ENCODE peak calls at places on chromosomes 12 and 14, in seven cellular contexts. O is AG04449, K is sigmoid colon, X is HFF-Myc, C is lower leg skin, V is choroid plexus epithelial cell, D is fibroblast of pulmonary artery. M is an unnamed sample.

GRCh38 chr12:57243521-57244305 is 7.3 kb downstream of the STAC3 start:
- DNase-seq in V (peak; percentile 73), D (peak; percentile 74), X (no peak), O (no peak), C (no peak), K (peak; percentile 85), M (peak; percentile 79)

GRCh38 chr12:111028830-111029229 is 108.5 kb upstream of the MYL2 start:
- DNase-seq in C (no peak), V (no peak), D (no peak), K (no peak), O (no peak), X (no peak), M (no peak)

GRCh38 chr12:105109465-105110212 is 2.1 kb downstream of the WASHC4 start:
- DNase-seq in C (no peak), O (no peak), K (no peak), V (peak; percentile 45), D (peak; percentile 39), X (no peak), M (peak; percentile 75)

GRCh38 chr12:131644481-131644880 is 66.4 kb upstream of the SFSWAP start:
- DNase-seq in V (no peak), X (no peak), K (no peak), C (no peak), D (no peak), O (no peak), M (no peak)

GRCh38 chr12:109773384-109774011 is 59.7 kb downstream of the TRPV4 start:
- DNase-seq in O (no peak), K (peak; percentile 56), X (no peak), V (no peak), C (no peak), D (no peak), M (no peak)

GRCh38 chr14:64478634-64479250 is 13.4 kb downstream of the AKAP5 start:
- DNase-seq in V (peak; percentile 55), X (no peak), K (no peak), D (peak; percentile 57), O (no peak), C (no peak), M (peak; percentile 36)

GRCh38 chr12:45989857-45990467 is 412 bp downstream of the SCAF11 start:
- DNase-seq in V (peak; percentile 59), O (no peak), X (no peak), K (peak; percentile 86), C (peak; percentile 61), D (no peak), M (peak; percentile 72)

GRCh38 chr12:47207829-47208248 is 128.1 kb upstream of the AMIGO2 start:
- DNase-seq in K (no peak), V (no peak), O (no peak), X (no peak), C (no peak), D (no peak), M (peak; percentile 62)

GRCh38 chr14:94649543-94650443 is 37.6 kb downstream of the SERPINA3 start:
- DNase-seq in O (no peak), D (no peak), V (no peak), K (no peak), X (no peak), C (no peak), M (no peak)

GRCh38 chr12:62625238-62625637 is 158.6 kb downstream of the MON2 start:
- DNase-seq in X (no peak), C (no peak), D (peak; percentile 72), K (no peak), O (no peak), V (peak; percentile 76), M (no peak)

GRCh38 chr14:100449225-100449987 is 126.3 kb downstream of the SLC25A47 start:
- DNase-seq in V (no peak), X (no peak), K (no peak), O (no peak), D (no peak), C (no peak), M (no peak)

GRCh38 chr14:69879175-69880047 is at the start of gene SMOC1:
- DNase-seq in O (no peak), X (no peak), K (no peak), C (no peak), D (peak; percentile 14), V (peak; percentile 94), M (peak; percentile 57)

GRCh38 chr12:119742700-119743099 is 74.8 kb downstream of the PRKAB1 start:
- DNase-seq in X (no peak), V (no peak), C (no peak), D (no peak), K (no peak), O (no peak), M (no peak)

GRCh38 chr12:104756901-104757300 is 201.2 kb downstream of the SLC41A2 start:
- DNase-seq in V (no peak), O (no peak), C (no peak), D (no peak), K (no peak), X (no peak), M (no peak)

GRCh38 chr12:105047303-105047702 is 37.0 kb downstream of the ALDH1L2 start:
- DNase-seq in X (no peak), V (no peak), O (no peak), C (no peak), D (no peak), K (no peak), M (no peak)

GRCh38 chr14:61019537-61019936 is 38.5 kb downstream of the SLC38A6 start:
- DNase-seq in V (no peak), K (no peak), D (no peak), O (no peak), X (no peak), C (no peak), M (no peak)

GRCh38 chr12:90921536-90921935 is 33.4 kb downstream of the CCER1 start:
- DNase-seq in D (no peak), V (no peak), O (no peak), X (no peak), C (no peak), K (no peak), M (no peak)

GRCh38 chr12:48998497-48999353 is 450 bp downstream of the DDN start:
- DNase-seq in K (no peak), V (no peak), X (no peak), O (no peak), D (no peak), C (no peak), M (peak; percentile 71)

GRCh38 chr12:7092229-7092985 is at the start of gene C1R:
- DNase-seq in O (peak; percentile 60), V (peak; percentile 88), X (peak; percentile 55), K (peak; percentile 95), D (peak; percentile 95), C (peak; percentile 76), M (peak; percentile 70)

GRCh38 chr14:32457213-32457920 is 128.3 kb downstream of the AKAP6 start:
- DNase-seq in C (no peak), V (peak; percentile 89), K (peak; percentile 91), X (no peak), O (peak; percentile 85), D (peak; percentile 79), M (no peak)
- H3K4me3 ChIP-seq in C (no peak overlapping the region), V (no peak overlapping the region), K (no peak overlapping the region), X (no peak overlapping the region), O (no peak overlapping the region), D (no peak overlapping the region), M (no peak overlapping the region)

GRCh38 chr12:63844391-63845341 is at the start of gene SRGAP1:
- DNase-seq in C (peak; percentile 48), X (no peak), K (peak; percentile 86), O (no peak), D (peak; percentile 91), V (peak; percentile 86), M (peak; percentile 32)

GRCh38 chr12:63843613-63844390 is 698 bp upstream of the SRGAP1 start:
- DNase-seq in D (peak; percentile 97), V (peak; percentile 98), C (peak; percentile 82), K (peak; percentile 97), X (peak; percentile 75), O (peak; percentile 54), M (peak; percentile 94)

GRCh38 chr12:63848450-63848849 is 4.0 kb downstream of the SRGAP1 start:
- DNase-seq in V (no peak), D (no peak), C (no peak), X (no peak), K (no peak), O (no peak), M (peak; percentile 38)

GRCh38 chr12:63845726-63846125 is 1.2 kb downstream of the SRGAP1 start:
- DNase-seq in K (no peak), V (peak; percentile 64), O (no peak), X (no peak), C (no peak), D (peak; percentile 44), M (no peak)

GRCh38 chr12:63846249-63846967 is 1.9 kb downstream of the SRGAP1 start:
- DNase-seq in D (no peak), O (no peak), X (no peak), V (no peak), C (no peak), K (no peak), M (no peak)
- TF ChIP-seq CTCF in D (no peak), O (no peak), X (no peak), V (peak; percentile 1), C (no peak), K (no peak), M (no peak)

DNA sequence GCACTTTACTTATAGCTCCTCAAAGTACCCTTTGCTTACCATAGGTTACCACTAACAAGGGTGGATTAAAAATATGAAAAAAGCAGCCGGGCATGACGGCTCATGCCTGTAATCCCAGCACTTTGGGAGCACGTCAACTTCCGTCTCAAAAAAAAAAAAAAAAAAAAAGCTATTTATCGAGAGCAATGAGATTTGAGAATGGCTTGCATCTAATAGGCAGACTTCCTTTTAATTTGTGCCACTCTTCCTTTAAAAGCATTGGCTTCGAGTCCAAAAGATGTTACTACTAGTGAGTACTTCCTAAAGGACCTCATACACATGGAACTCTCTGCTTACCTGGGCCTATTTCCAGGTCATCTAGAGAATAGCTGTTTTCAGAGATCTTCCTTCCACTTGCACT is 38.5 kb upstream of the CERS5 start:
- DNase-seq in K (no peak), O (no peak), V (no peak), D (no peak), X (no peak), C (no peak), M (no peak)
- H3K4me3 ChIP-seq in K (no peak overlapping the region), O (no peak overlapping the region), V (no peak overlapping the region), D (no peak overlapping the region), X (no peak overlapping the region), C (no peak overlapping the region), M (no peak overlapping the region)

GRCh38 chr14:65487783-65488578 is 75.5 kb downstream of the FUT8 start:
- DNase-seq in X (no peak), O (no peak), V (no peak), K (no peak), D (no peak), C (no peak), M (no peak)

GRCh38 chr14:65485516-65485915 is 73.0 kb downstream of the FUT8 start:
- DNase-seq in K (no peak), V (no peak), O (no peak), X (no peak), D (no peak), C (no peak), M (no peak)

GRCh38 chr14:65483647-65484046 is 71.1 kb downstream of the FUT8 start:
- DNase-seq in O (no peak), D (no peak), X (no peak), V (no peak), K (no peak), C (no peak), M (peak; percentile 46)

GRCh38 chr14:65482769-65483438 is 70.4 kb downstream of the FUT8 start:
- DNase-seq in K (no peak), X (no peak), O (no peak), D (no peak), C (no peak), V (peak; percentile 24), M (no peak)

DNA sequence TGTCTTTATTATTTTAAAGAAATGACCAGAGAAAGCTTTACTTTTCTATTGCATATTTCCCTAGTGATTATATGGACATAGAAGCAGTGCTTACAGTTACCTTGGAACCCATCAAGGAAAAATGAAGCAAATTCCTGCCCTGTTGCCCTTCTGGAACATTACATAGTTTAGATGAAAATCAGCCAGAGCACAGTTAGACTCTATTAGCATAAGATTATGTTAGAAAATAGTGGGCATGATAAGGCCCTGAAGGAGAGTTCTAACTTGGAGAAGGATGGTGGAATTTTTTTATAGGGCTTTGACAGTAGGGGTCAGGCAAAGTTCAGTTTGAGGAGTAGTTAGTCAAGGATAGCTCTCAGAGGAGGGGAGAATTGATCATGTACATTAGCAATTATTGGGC is 74.3 kb downstream of the FUT8 start:
- DNase-seq in C (no peak), O (no peak), V (peak; percentile 48), X (no peak), D (no peak), K (no peak), M (no peak)
- TF ChIP-seq CTCF in C (no peak), O (no peak), V (no peak), X (no peak), D (no peak), K (no peak), M (no peak)